ENCODE peak calls at places on chromosomes 5 and 9, in five cellular contexts. One of them, this sample, is unnamed.

GRCh38 chr9:7402704-7403389 is 396.7 kb downstream of the DMAC1 start:
- DNase-seq in gastrocnemius medialis: no peak
- DNase-seq in sigmoid colon: no peak
- DNase-seq in heart left ventricle: no peak
- DNase-seq in ovary: no peak
- DNase-seq in this sample: no peak

GRCh38 chr9:107309271-107309670 is 26.2 kb downstream of the RAD23B start:
- DNase-seq in gastrocnemius medialis: no peak
- DNase-seq in sigmoid colon: no peak
- DNase-seq in heart left ventricle: no peak
- DNase-seq in ovary: no peak
- DNase-seq in this sample: no peak

GRCh38 chr5:176831425-176831824 is 21.1 kb downstream of the UNC5A start:
- DNase-seq in gastrocnemius medialis: no peak
- DNase-seq in sigmoid colon: no peak
- DNase-seq in heart left ventricle: no peak
- DNase-seq in ovary: no peak
- DNase-seq in this sample: no peak

GRCh38 chr9:28212979-28213378 is 639.7 kb upstream of the C9orf72 start:
- DNase-seq in gastrocnemius medialis: no peak
- DNase-seq in sigmoid colon: no peak
- DNase-seq in heart left ventricle: no peak
- DNase-seq in ovary: no peak
- DNase-seq in this sample: no peak

GRCh38 chr5:55600536-55601208 is 65.9 kb upstream of the PLPP1 start:
- DNase-seq in gastrocnemius medialis: no peak
- DNase-seq in sigmoid colon: no peak
- DNase-seq in heart left ventricle: no peak
- DNase-seq in ovary: no peak
- DNase-seq in this sample: no peak

GRCh38 chr9:91395553-91396470 is 27.8 kb downstream of the NFIL3 start:
- DNase-seq in gastrocnemius medialis: no peak
- DNase-seq in sigmoid colon: no peak
- DNase-seq in heart left ventricle: no peak
- DNase-seq in ovary: no peak
- DNase-seq in this sample: no peak

GRCh38 chr5:109701252-109701651 is 11.5 kb downstream of the MAN2A1 start:
- DNase-seq in gastrocnemius medialis: no peak
- DNase-seq in sigmoid colon: no peak
- DNase-seq in heart left ventricle: no peak
- DNase-seq in ovary: no peak
- DNase-seq in this sample: no peak

GRCh38 chr5:146005264-146005663 is 68.9 kb downstream of the SH3RF2 start:
- DNase-seq in gastrocnemius medialis: no peak
- DNase-seq in sigmoid colon: no peak
- DNase-seq in heart left ventricle: no peak
- DNase-seq in ovary: no peak
- DNase-seq in this sample: no peak

GRCh38 chr5:176780951-176781350 is 29.4 kb upstream of the UNC5A start:
- DNase-seq in gastrocnemius medialis: no peak
- DNase-seq in sigmoid colon: peak; percentile 29
- DNase-seq in heart left ventricle: no peak
- DNase-seq in ovary: no peak
- DNase-seq in this sample: peak; percentile 33

GRCh38 chr9:109168170-109168569 is 1.1 kb upstream of the FRRS1L start:
- DNase-seq in gastrocnemius medialis: no peak
- DNase-seq in sigmoid colon: no peak
- DNase-seq in heart left ventricle: no peak
- DNase-seq in ovary: no peak
- DNase-seq in this sample: no peak

GRCh38 chr9:72928042-72928507 is 24.8 kb downstream of the ALDH1A1 start:
- DNase-seq in gastrocnemius medialis: no peak
- DNase-seq in sigmoid colon: no peak
- DNase-seq in heart left ventricle: no peak
- DNase-seq in ovary: no peak
- DNase-seq in this sample: no peak

GRCh38 chr9:69898714-69899209 is 78.1 kb downstream of the CFAP95 start:
- DNase-seq in gastrocnemius medialis: no peak
- DNase-seq in sigmoid colon: no peak
- DNase-seq in heart left ventricle: no peak
- DNase-seq in ovary: no peak
- DNase-seq in this sample: no peak

GRCh38 chr5:6587171-6587570 is 45.7 kb downstream of the NSUN2 start:
- DNase-seq in gastrocnemius medialis: no peak
- DNase-seq in sigmoid colon: no peak
- DNase-seq in heart left ventricle: no peak
- DNase-seq in ovary: no peak
- DNase-seq in this sample: no peak

GRCh38 chr9:104772707-104773106 is 8.8 kb downstream of the NIPSNAP3B start:
- DNase-seq in gastrocnemius medialis: peak; percentile 64
- DNase-seq in sigmoid colon: no peak
- DNase-seq in heart left ventricle: no peak
- DNase-seq in ovary: no peak
- DNase-seq in this sample: no peak

GRCh38 chr9:134370638-134371037 is 44.4 kb downstream of the RXRA start:
- DNase-seq in gastrocnemius medialis: no peak
- DNase-seq in sigmoid colon: no peak
- DNase-seq in heart left ventricle: no peak
- DNase-seq in ovary: no peak
- DNase-seq in this sample: no peak
- H3K4me1 ChIP-seq in gastrocnemius medialis: peaks cover 95% of the 10 kb centered on the region
- H3K4me1 ChIP-seq in sigmoid colon: no peaks in the 10 kb centered on the region
- H3K4me1 ChIP-seq in heart left ventricle: peaks cover 80% of the 10 kb centered on the region
- H3K4me1 ChIP-seq in ovary: peaks cover 52% of the 10 kb centered on the region
- H3K4me1 ChIP-seq in this sample: peaks cover 14% of the 10 kb centered on the region

GRCh38 chr5:23072179-23072578 is 219.0 kb upstream of the CDH12 start:
- DNase-seq in gastrocnemius medialis: no peak
- DNase-seq in sigmoid colon: no peak
- DNase-seq in heart left ventricle: no peak
- DNase-seq in ovary: no peak
- DNase-seq in this sample: no peak
- H3K4me3 ChIP-seq in gastrocnemius medialis: no peak overlapping the region
- H3K4me3 ChIP-seq in sigmoid colon: no peak overlapping the region
- H3K4me3 ChIP-seq in heart left ventricle: no peak overlapping the region
- H3K4me3 ChIP-seq in ovary: no peak overlapping the region
- H3K4me3 ChIP-seq in this sample: no peak overlapping the region

GRCh38 chr5:115625579-115626443 is at the start of gene TMED7:
- DNase-seq in gastrocnemius medialis: peak; percentile 99
- DNase-seq in sigmoid colon: peak; percentile 100
- DNase-seq in heart left ventricle: peak; percentile 100
- DNase-seq in ovary: peak; percentile 99
- DNase-seq in this sample: peak; percentile 100
- TF ChIP-seq POLR2A in gastrocnemius medialis: peak; percentile 92
- TF ChIP-seq POLR2A in sigmoid colon: peak; percentile 65
- TF ChIP-seq POLR2A in heart left ventricle: peak; percentile 39
- TF ChIP-seq POLR2A in ovary: peak; percentile 40
- TF ChIP-seq POLR2A in this sample: peak; percentile 78

GRCh38 chr5:14148890-14149671 is 5.9 kb downstream of the TRIO start:
- DNase-seq in gastrocnemius medialis: no peak
- DNase-seq in sigmoid colon: no peak
- DNase-seq in heart left ventricle: no peak
- DNase-seq in ovary: no peak
- DNase-seq in this sample: peak; percentile 70

GRCh38 chr5:14147210-14147609 is 4.1 kb downstream of the TRIO start:
- DNase-seq in gastrocnemius medialis: no peak
- DNase-seq in sigmoid colon: no peak
- DNase-seq in heart left ventricle: no peak
- DNase-seq in ovary: no peak
- DNase-seq in this sample: no peak

GRCh38 chr5:14149672-14150053 is 6.5 kb downstream of the TRIO start:
- DNase-seq in gastrocnemius medialis: no peak
- DNase-seq in sigmoid colon: no peak
- DNase-seq in heart left ventricle: no peak
- DNase-seq in ovary: no peak
- DNase-seq in this sample: no peak

GRCh38 chr5:14146725-14147124 is 3.6 kb downstream of the TRIO start:
- DNase-seq in gastrocnemius medialis: no peak
- DNase-seq in sigmoid colon: no peak
- DNase-seq in heart left ventricle: no peak
- DNase-seq in ovary: no peak
- DNase-seq in this sample: peak; percentile 53

DNA sequence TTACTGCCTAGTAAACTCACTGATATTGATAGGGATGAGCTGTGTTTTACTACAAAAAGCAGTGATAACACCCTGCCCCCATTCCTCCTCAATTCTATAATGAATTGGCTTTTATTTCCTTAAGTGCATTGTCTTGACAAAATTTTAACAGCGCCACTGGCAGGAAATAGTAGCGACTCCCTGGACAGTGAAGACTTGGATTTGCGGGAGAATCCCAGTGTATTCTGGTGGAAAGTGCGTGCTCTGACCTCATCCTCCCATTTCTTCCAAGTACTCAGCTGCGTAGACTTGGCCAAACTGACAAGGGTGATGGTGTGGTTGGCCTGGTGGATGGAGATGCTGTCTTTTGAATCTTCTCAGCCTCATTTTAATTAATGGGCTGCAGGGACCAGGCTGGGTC is 5.3 kb downstream of the TRIO start:
- DNase-seq in gastrocnemius medialis: no peak
- DNase-seq in sigmoid colon: no peak
- DNase-seq in heart left ventricle: no peak
- DNase-seq in ovary: no peak
- DNase-seq in this sample: no peak
- H3K4me1 ChIP-seq in gastrocnemius medialis: peaks cover 68% of the 10 kb centered on the region
- H3K4me1 ChIP-seq in sigmoid colon: no peaks in the 10 kb centered on the region
- H3K4me1 ChIP-seq in heart left ventricle: peaks cover 53% of the 10 kb centered on the region
- H3K4me1 ChIP-seq in ovary: peaks cover 27% of the 10 kb centered on the region
- H3K4me1 ChIP-seq in this sample: peaks cover 20% of the 10 kb centered on the region

DNA sequence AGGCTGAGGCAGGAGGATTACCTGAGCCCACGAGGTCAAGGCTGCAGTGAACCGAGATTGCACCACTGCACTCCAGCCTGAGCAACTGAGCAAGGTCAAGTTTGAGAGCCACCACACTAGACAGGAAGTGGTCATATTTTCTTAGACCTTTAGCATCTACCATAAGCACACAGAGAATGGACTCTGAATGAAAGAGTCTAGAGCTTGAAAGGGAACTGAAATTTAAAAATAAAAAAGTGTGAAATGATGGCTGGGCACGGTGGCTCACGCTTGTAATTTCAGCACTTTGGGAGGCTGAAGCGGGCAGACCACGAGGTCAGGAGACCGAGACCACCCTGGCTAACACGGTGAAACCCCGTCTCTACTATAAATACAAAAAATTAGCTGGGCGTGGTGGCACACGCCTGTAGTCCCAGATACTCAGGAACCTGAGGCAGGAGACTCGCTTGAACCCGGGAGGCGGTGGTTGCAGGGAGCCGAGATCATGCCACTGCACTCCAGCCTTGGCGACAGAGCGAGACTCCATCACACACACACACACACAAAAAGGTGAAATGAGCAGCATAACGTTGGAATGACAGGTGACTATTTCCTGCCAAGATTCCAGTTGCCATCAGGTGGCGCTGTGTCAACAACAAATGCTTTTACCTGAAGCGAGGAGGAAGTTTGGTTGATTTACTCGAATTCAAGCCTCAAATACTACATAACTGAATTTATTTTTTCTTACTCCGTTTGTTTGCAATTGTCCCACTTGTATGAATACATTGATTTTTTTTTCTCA is 21.3 kb upstream of the AK3 start:
- DNase-seq in gastrocnemius medialis: peak; percentile 65
- DNase-seq in sigmoid colon: peak; percentile 84
- DNase-seq in heart left ventricle: no peak
- DNase-seq in ovary: peak; percentile 75
- DNase-seq in this sample: peak; percentile 86
- H3K4me3 ChIP-seq in gastrocnemius medialis: peak overlapping the region; percentile 33
- H3K4me3 ChIP-seq in sigmoid colon: peak overlapping the region; percentile 10
- H3K4me3 ChIP-seq in heart left ventricle: peak overlapping the region; percentile 16
- H3K4me3 ChIP-seq in ovary: no peak overlapping the region
- H3K4me3 ChIP-seq in this sample: peak overlapping the region; percentile 12

GRCh38 chr9:131678499-131679111 is 61.3 kb downstream of the RAPGEF1 start:
- DNase-seq in gastrocnemius medialis: peak; percentile 91
- DNase-seq in sigmoid colon: peak; percentile 90
- DNase-seq in heart left ventricle: peak; percentile 84
- DNase-seq in ovary: peak; percentile 50
- DNase-seq in this sample: peak; percentile 95
- TF ChIP-seq POLR2A in gastrocnemius medialis: peak; percentile 74
- TF ChIP-seq POLR2A in sigmoid colon: no peak
- TF ChIP-seq POLR2A in heart left ventricle: no peak
- TF ChIP-seq POLR2A in ovary: no peak
- TF ChIP-seq POLR2A in this sample: no peak

DNA sequence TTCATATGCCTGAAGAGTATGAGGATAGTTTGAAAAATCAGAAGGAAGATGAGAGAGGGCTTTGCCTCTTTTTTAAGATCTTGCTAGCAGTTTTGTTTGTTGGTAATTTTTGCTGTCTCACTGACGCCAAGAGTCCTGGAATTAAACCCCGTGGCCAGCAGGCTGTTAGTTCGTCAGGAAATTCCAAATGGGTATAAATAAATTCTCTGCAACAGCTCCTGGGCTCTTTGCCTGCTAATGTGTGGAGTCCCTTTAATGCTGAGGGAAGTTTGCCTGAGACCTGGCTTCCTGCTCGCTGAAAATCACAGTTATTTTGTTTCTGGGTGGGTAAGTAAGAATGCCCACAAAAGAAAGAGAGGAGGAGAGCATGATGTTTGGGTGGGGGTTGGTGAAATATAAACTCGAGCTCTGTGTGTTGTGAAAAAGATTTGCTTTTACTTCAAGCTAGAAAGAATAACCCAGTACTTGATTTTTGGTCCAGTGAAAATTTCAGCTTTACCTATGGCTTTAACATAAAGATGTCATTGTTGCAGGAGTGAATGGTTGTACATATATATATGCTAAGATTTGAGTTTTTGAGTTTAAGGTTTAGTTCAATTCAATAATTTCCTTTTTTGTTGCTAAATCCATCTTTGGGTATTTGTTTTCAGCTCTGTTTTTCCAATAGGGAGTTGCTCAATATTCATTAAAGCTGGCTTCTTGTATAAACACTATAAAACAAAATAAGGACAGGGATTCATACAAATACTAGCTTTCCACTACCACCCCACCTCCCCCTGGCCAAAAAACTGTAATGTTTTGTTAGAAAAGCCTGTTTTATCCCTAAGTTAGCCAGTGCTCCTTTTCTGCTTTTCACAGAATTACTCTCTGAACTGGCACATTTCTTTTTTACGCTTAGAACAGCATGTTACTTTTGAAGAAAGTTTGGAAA is 147.8 kb upstream of the DMRT1 start:
- DNase-seq in gastrocnemius medialis: peak; percentile 81
- DNase-seq in sigmoid colon: peak; percentile 93
- DNase-seq in heart left ventricle: no peak
- DNase-seq in ovary: peak; percentile 52
- DNase-seq in this sample: no peak
- H3K4me1 ChIP-seq in gastrocnemius medialis: peaks cover 68% of the 10 kb centered on the region
- H3K4me1 ChIP-seq in sigmoid colon: no peaks in the 10 kb centered on the region
- H3K4me1 ChIP-seq in heart left ventricle: peaks cover 39% of the 10 kb centered on the region
- H3K4me1 ChIP-seq in ovary: peaks cover 32% of the 10 kb centered on the region
- H3K4me1 ChIP-seq in this sample: no peaks in the 10 kb centered on the region